ENCODE peak calls at places on chromosome 10, in five cellular contexts. U, R, M, V and E are unnamed samples.

GRCh38 chr10:116848032-116848911 is 1.0 kb upstream of the ENO4 start:
- DNase-seq in U (no peak), R (no peak), M (no peak), V (no peak), E (no peak)

GRCh38 chr10:80444646-80445319 is 9.3 kb upstream of the TSPAN14 start:
- DNase-seq in U (peak; percentile 76), R (peak; percentile 83), M (peak; percentile 71), V (no peak), E (peak; percentile 82)

GRCh38 chr10:22997102-22997501 is 69.2 kb downstream of the ARMC3 start:
- DNase-seq in U (no peak), R (peak; percentile 38), M (no peak), V (no peak), E (no peak)

GRCh38 chr10:15167411-15168295 is 840 bp downstream of the NMT2 start:
- DNase-seq in U (peak; percentile 49), R (peak; percentile 48), M (peak; percentile 48), V (no peak), E (peak; percentile 17)

GRCh38 chr10:17256627-17257026 is 28.6 kb downstream of the VIM start:
- DNase-seq in U (no peak), R (no peak), M (no peak), V (no peak), E (no peak)

GRCh38 chr10:128222317-128222849 is 96.2 kb upstream of the MKI67 start:
- DNase-seq in U (no peak), R (no peak), M (no peak), V (peak; percentile 67), E (no peak)

GRCh38 chr10:70549962-70550845 is 52.3 kb downstream of the PRF1 start:
- DNase-seq in U (peak; percentile 78), R (peak; percentile 60), M (peak; percentile 70), V (no peak), E (peak; percentile 76)

GRCh38 chr10:102230264-102230860 is 4.3 kb downstream of the ELOVL3 start:
- DNase-seq in U (peak; percentile 59), R (peak; percentile 66), M (peak; percentile 49), V (no peak), E (no peak)

GRCh38 chr10:75431180-75432111 is at the start of gene LRMDA:
- DNase-seq in U (peak; percentile 78), R (peak; percentile 22), M (peak; percentile 69), V (no peak), E (peak; percentile 20)

GRCh38 chr10:77811831-77812430 is 114.6 kb downstream of the DLG5 start:
- DNase-seq in U (no peak), R (no peak), M (no peak), V (no peak), E (no peak)

GRCh38 chr10:69885379-69886156 is 83.9 kb downstream of the COL13A1 start:
- DNase-seq in U (no peak), R (no peak), M (no peak), V (no peak), E (no peak)

GRCh38 chr10:64041185-64041988 is 520.2 kb downstream of the REEP3 start:
- DNase-seq in U (peak; percentile 84), R (peak; percentile 80), M (peak; percentile 85), V (no peak), E (peak; percentile 33)

GRCh38 chr10:32962541-32962940 is 4.5 kb upstream of the ITGB1 start:
- DNase-seq in U (no peak), R (no peak), M (no peak), V (no peak), E (no peak)
- H3K4me3 ChIP-seq in U (peak overlapping the region; percentile 27), R (peak overlapping the region; percentile 11), M (no peak overlapping the region), V (no peak overlapping the region), E (peak overlapping the region; percentile 8)

GRCh38 chr10:65571011-65571570 is 1354.7 kb upstream of the LRRTM3 start:
- DNase-seq in U (no peak), R (peak; percentile 31), M (no peak), V (no peak), E (no peak)

GRCh38 chr10:65566906-65567305 is 1358.9 kb upstream of the LRRTM3 start:
- DNase-seq in U (no peak), R (no peak), M (no peak), V (no peak), E (no peak)

GRCh38 chr10:65565246-65565645 is 1360.6 kb upstream of the LRRTM3 start:
- DNase-seq in U (no peak), R (no peak), M (no peak), V (no peak), E (no peak)

DNA sequence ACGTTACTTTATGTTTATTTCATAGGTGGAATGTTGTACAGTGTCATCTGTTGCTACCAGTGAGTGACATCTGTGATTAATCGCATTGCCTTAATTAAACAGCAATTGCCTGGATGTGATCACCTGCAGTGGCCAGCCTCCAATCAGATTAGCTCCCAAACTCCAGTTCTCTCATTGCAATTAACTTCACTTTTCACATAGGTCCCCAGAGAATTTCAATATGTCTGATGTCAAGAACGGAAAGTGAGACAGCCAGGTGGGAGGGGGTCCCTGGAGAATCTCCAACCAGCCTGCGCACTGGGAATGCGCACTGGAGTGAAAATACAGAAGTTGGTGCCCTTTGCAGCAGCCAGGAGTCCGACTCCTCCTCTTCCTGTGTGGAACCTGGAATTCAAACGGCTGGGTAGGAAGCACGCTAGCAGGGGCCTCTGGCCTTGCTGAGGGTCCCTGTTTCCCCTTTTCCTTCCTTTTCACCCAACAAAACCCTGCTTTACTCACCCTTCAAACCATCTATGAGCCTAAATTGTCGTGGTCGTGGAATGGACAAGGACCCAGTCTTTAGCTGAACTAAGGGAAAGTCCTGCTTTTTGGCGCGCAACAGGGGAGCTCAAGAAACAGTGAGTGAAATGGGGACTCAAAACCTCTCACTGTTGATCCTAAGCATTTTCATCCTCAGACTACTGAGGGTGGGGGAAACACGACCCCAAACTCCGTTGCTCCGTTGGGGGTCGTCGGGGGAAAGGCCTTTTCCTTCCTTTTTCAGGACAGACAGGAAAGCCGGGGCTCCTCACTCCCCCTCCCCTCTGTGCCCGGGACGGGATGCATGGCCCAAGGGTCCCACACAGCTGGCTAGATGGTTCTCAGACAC is 1355.5 kb upstream of the LRRTM3 start:
- DNase-seq in U (no peak), R (peak; percentile 72), M (peak; percentile 28), V (no peak), E (no peak)
- TF ChIP-seq POLR2A in U (no peak), R (peak; percentile 60), M (no peak), V (no peak), E (no peak)

DNA sequence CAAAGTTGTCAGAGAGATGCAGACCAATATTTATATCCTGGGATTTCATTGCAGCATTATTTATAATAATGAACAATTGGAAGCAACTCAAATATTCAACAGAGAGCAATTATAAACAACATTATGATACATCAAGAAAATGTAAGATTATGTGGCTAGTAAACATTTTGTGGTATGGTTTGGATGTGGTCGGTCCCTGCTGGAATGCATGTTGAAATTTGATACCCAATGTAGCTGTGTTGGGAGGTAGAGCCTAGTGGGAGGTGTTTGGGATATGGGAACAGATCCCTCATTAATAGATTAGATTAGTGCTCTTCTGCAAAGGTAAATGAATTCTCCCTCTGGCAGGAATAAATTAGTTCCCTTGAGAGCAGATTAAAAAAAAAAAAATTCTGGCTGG is 350.9 kb downstream of the ANKRD30A start:
- DNase-seq in U (no peak), R (no peak), M (no peak), V (no peak), E (no peak)
- H3K27ac ChIP-seq in U (no peak overlapping the region), R (peak overlapping the region; percentile 24), M (no peak overlapping the region), V (no peak overlapping the region), E (no peak overlapping the region)

DNA sequence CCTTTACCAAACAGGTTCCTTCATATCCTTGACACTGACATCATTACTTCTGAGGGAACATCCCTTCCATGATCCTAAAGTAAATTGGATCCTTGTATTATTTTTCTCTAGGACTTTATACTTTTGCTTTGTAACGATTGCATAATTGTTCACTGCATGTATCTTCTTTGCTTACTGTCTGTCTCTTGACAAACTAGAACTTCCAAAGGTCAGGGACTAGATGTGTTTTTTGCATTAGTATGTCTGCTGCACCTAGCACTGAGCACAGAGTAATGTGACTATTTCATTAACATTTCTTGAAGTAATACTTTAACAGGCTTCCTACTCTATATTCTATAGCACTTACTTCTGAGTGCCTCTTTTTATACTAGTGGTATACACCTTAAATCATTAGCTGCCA is 976.6 kb upstream of the SORCS1 start:
- DNase-seq in U (no peak), R (no peak), M (no peak), V (no peak), E (no peak)
- H3K4me3 ChIP-seq in U (no peak overlapping the region), R (no peak overlapping the region), M (no peak overlapping the region), V (no peak overlapping the region), E (no peak overlapping the region)

DNA sequence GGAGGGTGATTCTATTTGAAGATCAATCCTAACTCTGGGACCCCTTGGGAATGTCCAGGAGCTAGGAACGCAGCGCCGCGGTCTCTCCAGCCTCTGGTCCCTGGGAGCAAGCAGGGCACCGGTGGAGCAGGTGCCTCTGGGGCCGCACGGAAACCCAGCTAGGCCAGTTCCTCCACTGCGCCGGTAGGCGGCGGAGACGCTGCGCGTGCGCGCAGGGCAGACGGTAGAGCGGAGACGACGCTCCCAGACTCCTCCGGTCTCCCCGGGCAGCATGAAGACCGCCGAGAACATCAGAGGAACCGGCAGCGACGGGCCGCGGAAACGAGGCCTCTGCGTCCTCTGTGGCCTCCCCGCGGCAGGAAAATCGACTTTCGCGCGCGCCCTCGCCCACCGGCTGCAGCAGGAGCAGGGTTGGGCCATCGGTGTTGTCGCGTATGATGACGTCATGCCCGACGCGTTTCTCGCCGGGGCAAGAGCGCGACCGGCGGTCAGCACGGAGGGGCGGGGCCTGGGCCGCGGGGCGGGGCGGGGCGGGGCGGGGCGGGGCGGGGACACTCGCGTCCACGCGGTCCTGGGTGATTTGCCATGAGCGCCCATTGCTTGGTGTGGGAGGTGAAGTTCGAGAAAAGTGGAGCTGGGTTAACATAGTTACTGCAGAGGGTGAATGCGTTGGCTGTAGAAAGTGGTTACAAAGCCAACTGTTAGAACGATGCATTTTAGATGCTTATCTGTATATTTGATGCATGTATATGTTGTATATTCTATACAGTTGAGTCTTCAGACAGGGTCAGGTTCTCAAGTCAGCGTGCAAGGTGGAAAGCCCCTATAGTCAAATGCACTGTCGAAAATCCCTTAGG is at the start of gene PSTK:
- DNase-seq in U (peak; percentile 94), R (peak; percentile 94), M (peak; percentile 89), V (no peak), E (peak; percentile 77)
- TF ChIP-seq POLR2A in U (peak; percentile 80), R (peak; percentile 62), M (peak; percentile 78), V (no peak), E (peak; percentile 51)

DNA sequence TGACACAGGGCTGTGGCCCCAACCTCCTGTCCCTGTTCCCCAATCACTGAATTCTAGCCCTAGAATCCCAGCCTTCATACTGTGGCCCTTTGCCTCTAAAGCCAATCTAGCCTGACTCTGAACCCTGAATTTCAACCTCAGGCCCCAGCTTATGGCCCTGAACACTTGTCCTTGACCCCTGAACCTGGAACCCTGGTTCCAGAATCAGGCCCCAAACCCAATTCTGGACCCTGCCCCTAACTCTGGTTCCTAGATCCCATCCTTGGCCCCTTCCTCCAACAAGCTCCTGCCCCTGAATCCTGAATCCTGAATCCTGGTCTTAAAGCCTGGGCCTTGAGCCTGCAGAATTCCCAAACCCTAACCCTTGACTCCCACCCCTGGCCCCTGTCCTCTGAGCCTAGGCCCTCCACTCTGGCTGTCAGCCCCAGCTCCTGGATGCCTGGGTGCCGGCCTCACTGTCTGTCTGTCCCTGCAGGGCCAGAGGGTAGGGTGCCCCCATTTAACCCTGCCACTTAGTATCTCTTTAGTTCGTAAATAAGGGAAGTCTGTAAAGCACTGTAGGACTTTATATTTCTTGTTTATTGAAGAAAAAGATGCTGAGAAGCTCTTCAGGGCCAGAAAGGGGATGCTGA is 1.3 kb downstream of the INPP5A start:
- DNase-seq in U (no peak), R (no peak), M (no peak), V (no peak), E (no peak)
- H3K27ac ChIP-seq in U (peak overlapping the region; percentile 85), R (peak overlapping the region; percentile 93), M (peak overlapping the region; percentile 87), V (peak overlapping the region; percentile 85), E (peak overlapping the region; percentile 58)